ENCODE peak calls at places on chromosomes 7 and 10, in five cellular contexts. U, A, W, R and C are unnamed samples.

GRCh38 chr10:13636776-13637175 is 50.0 kb downstream of the PRPF18 start:
- DNase-seq in W (no peak), R (no peak), U (no peak), A (no peak), C (no peak)

GRCh38 chr10:126434235-126434634 is 46.0 kb upstream of the ADAM12 start:
- DNase-seq in R (no peak), W (no peak), U (no peak), A (no peak), C (no peak)

GRCh38 chr7:103989200-103989784 is at the start of gene RELN:
- DNase-seq in U (peak; percentile 84), W (peak; percentile 74), R (no peak), A (no peak), C (peak; percentile 73)

GRCh38 chr10:73743327-73743904 is 756 bp upstream of the SEC24C start:
- DNase-seq in A (no peak), R (no peak), U (peak; percentile 20), W (no peak), C (no peak)

GRCh38 chr7:117673839-117674238 is 194.0 kb downstream of the CFTR start:
- DNase-seq in R (no peak), A (no peak), W (no peak), U (no peak), C (no peak)

GRCh38 chr10:124224331-124225028 is 131.1 kb upstream of the CHST15 start:
- DNase-seq in U (no peak), W (no peak), R (no peak), A (peak; percentile 30), C (no peak)

GRCh38 chr7:45120-46090 is 147.0 kb upstream of the FAM20C start:
- DNase-seq in R (no peak), A (peak; percentile 12), W (no peak), U (peak; percentile 33), C (no peak)

GRCh38 chr10:18400201-18400910 is 251.0 kb downstream of the NSUN6 start:
- DNase-seq in R (no peak), U (peak; percentile 74), W (peak; percentile 44), A (no peak), C (peak; percentile 64)

GRCh38 chr10:114603943-114604342 is 54.1 kb downstream of the ABLIM1 start:
- DNase-seq in R (no peak), U (no peak), A (no peak), W (no peak), C (no peak)

GRCh38 chr7:3953946-3954345 is 652.9 kb downstream of the SDK1 start:
- DNase-seq in U (no peak), R (no peak), W (no peak), A (no peak), C (no peak)

GRCh38 chr7:100680589-100681271 is 7.2 kb downstream of the GNB2 start:
- DNase-seq in A (no peak), U (no peak), W (no peak), R (no peak), C (peak; percentile 56)

DNA sequence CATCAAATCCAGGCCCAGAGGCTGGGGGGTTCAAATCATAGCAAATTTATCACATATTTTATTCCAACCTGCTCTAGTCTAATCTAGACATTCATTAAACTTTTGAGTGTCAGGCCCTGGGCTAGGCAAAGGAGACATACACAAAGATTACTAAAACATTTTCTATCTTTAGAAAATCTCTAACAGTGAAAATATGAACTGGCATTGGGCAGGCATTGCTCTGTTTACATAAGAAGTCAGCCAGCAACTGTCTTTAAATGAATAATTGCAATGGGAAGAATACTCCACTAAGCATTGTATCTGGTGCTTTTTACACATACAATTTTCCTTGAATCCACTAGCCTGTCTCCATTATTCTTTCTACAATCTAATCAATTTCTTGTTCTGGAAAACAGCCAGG is 222.5 kb upstream of the LRRN3 start:
- DNase-seq in W (no peak), U (no peak), R (no peak), A (no peak), C (no peak)
- H3K36me3 ChIP-seq in W (no peaks in the 10 kb centered on the region), U (no peaks in the 10 kb centered on the region), R (no peaks in the 10 kb centered on the region), A (no peaks in the 10 kb centered on the region), C (no peaks in the 10 kb centered on the region)

DNA sequence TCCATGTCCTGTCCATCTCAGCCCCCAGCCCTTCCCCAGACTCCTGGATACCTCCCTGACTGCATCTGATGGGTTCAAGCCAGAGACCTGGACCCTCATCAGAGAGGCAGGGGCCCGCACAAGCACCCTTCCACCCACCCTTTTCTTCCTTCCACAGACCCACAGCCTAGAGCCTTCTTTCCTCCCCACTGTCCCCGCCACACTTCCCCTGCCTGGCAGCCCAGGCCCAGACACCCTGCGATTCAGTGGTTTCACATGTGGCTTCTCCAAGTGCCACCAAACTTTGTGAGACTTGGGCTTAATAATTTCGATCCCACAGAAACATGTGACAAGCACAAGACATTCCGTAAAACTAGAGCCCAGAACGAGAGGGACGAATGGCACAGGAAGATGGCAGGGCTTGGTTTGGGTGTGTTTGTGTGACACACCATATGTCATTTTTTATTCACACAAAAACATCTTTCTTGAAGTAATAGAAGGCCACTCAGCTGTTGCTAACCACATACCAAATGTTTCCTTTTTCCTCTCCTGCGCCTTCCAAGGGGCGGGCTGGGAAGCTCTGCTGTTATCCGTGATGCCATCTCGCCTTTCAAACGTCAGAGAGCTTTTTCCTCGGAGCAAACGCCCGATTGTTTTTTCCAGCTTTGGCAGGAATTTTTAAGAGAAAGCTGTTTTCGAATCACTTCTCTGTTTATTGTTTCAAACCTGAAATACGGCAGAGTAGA is 162.8 kb downstream of the GRK5 start:
- DNase-seq in A (no peak), U (no peak), R (no peak), W (no peak), C (no peak)
- H3K4me3 ChIP-seq in A (peak overlapping the region; percentile 42), U (no peak overlapping the region), R (no peak overlapping the region), W (no peak overlapping the region), C (no peak overlapping the region)

DNA sequence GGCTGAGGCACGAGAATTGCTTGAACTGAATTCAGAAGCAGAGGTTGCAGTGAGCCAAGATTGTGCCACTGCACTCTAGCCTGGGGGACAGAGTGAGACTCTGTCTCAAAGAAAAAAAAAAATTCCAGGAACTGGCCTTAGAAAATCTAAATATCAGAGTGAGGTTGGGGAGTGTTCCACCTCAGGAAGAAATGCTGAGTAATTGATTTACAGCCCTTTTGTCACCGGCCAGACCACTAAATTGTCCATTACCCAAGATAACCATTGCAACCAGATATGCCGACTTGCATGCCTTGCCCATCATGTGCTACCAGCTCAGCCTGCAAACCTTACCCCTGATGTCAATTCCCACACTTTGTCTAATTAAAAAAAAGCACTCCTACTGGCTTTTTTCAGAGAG is 42.4 kb downstream of the CRCP start:
- DNase-seq in A (no peak), U (no peak), R (no peak), W (no peak), C (no peak)
- H3K36me3 ChIP-seq in A (no peaks in the 10 kb centered on the region), U (peaks cover 57% of the 10 kb centered on the region), R (peaks cover 69% of the 10 kb centered on the region), W (peaks cover 3% of the 10 kb centered on the region), C (peaks cover 4% of the 10 kb centered on the region)

GRCh38 chr7:32161708-32162107 is 91.5 kb upstream of the PDE1C start:
- DNase-seq in R (no peak), W (no peak), A (no peak), U (no peak), C (no peak)

GRCh38 chr7:32167256-32167655 is 97.0 kb upstream of the PDE1C start:
- DNase-seq in W (no peak), U (no peak), R (no peak), A (no peak), C (no peak)

GRCh38 chr7:32163911-32164310 is 93.7 kb upstream of the PDE1C start:
- DNase-seq in R (no peak), U (no peak), A (no peak), W (no peak), C (no peak)

GRCh38 chr7:32164341-32164996 is 94.3 kb upstream of the PDE1C start:
- DNase-seq in W (peak; percentile 71), A (no peak), R (no peak), U (peak; percentile 82), C (peak; percentile 55)

DNA sequence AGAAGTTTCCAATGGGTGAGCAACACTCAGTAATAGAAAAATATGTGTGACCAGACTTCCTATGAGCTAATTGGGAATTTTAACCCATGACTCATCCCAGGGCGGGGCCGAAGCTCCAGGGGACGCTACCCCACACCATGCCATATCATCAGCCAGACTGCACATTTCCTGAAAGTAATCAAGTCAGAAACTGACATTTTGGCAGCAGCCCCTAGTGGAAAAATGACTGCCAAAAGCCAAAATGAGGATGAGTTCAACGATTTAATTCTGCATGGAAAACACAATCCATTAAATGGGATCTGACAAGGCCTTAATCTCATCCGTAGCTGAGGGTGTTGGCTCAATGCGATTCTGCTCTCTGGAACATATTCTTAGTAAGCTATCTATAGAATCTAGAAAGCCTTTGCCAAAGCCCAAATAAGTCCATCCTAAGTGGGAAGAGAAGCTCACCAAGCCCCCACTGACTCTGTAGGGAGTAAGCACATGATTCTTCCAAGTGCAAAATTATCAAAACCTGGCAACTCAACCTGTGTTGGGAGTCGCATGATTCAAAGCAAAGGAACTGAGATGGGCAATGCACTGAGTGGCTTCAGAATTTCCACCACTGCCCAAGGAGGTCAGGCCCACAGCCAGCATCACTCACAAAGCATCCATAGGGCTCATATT is 93.1 kb upstream of the PDE1C start:
- DNase-seq in A (peak; percentile 43), R (no peak), W (no peak), U (peak; percentile 63), C (no peak)
- H3K4me3 ChIP-seq in A (no peak overlapping the region), R (no peak overlapping the region), W (no peak overlapping the region), U (no peak overlapping the region), C (no peak overlapping the region)